ENCODE peak calls at places on chromosomes 1 and 21, in six cellular contexts. T is DMS153, G is iPS-NIHi11, Z is LoVo, F is IMR-90, M is substantia nigra. U is an unnamed sample.

GRCh38 chr1:171790318-171790717 is 8.9 kb downstream of the METTL13 start:
- DNase-seq in T (no peak), G (no peak), Z (no peak), F (no peak), M (no peak), U (no peak)

GRCh38 chr1:67855444-67855843 is 22.2 kb upstream of the GNG12 start:
- DNase-seq in T (no peak), G (no peak), Z (no peak), F (peak), M (no peak), U (no peak)

GRCh38 chr1:3942416-3943122 is 42.5 kb upstream of the C1orf174 start:
- DNase-seq in T (peak), G (no peak), Z (no peak), F (no peak), M (no peak), U (no peak)

GRCh38 chr21:40173833-40174232 is 306.6 kb downstream of the PCP4 start:
- DNase-seq in T (no peak), G (peak), Z (no peak), F (no peak), M (no peak), U (no peak)

GRCh38 chr1:218711884-218712674 is 366.9 kb downstream of the TGFB2 start:
- DNase-seq in T (no peak), G (no peak), Z (peak), F (peak), M (no peak), U (no peak)

GRCh38 chr1:6511461-6512244 is 20.2 kb upstream of the PLEKHG5 start:
- DNase-seq in T (no peak), G (no peak), Z (no peak), F (no peak), M (no peak), U (no peak)

GRCh38 chr1:110133436-110133835 is 16.9 kb upstream of the SLC6A17 start:
- DNase-seq in T (no peak), G (no peak), Z (no peak), F (no peak), M (no peak), U (no peak)

GRCh38 chr1:202214089-202214843 is 20.7 kb downstream of the LGR6 start:
- DNase-seq in T (no peak), G (peak), Z (no peak), F (no peak), M (no peak), U (no peak)

GRCh38 chr1:2104621-2105427 is 54.6 kb downstream of the PRKCZ start:
- DNase-seq in T (peak), G (peak), Z (no peak), F (peak), M (no peak), U (peak)

GRCh38 chr1:8739377-8739776 is 78.1 kb downstream of the RERE start:
- DNase-seq in T (no peak), G (peak), Z (no peak), F (no peak), M (no peak), U (no peak)

GRCh38 chr1:223833948-223834347 is 11.8 kb downstream of the TP53BP2 start:
- DNase-seq in T (no peak), G (no peak), Z (no peak), F (no peak), M (no peak), U (no peak)

GRCh38 chr1:59750612-59751395 is 63.9 kb upstream of the HOOK1 start:
- DNase-seq in T (no peak), G (no peak), Z (no peak), F (peak), M (no peak), U (no peak)

GRCh38 chr1:59477286-59477685 is 180.4 kb downstream of the FGGY start:
- DNase-seq in T (no peak), G (no peak), Z (peak), F (peak), M (no peak), U (no peak)

GRCh38 chr1:245121523-245121922 is 33.3 kb upstream of the KIF26B start:
- DNase-seq in T (no peak), G (peak), Z (no peak), F (no peak), M (no peak), U (no peak)

GRCh38 chr1:205809942-205810345 is 3.1 kb downstream of the SLC41A1 start:
- DNase-seq in T (no peak), G (no peak), Z (no peak), F (no peak), M (no peak), U (no peak)

GRCh38 chr1:244414543-244414942 is 37.2 kb downstream of the ADSS2 start:
- DNase-seq in T (no peak), G (peak), Z (no peak), F (peak), M (no peak), U (no peak)

GRCh38 chr21:20388400-20388799 is 609.8 kb upstream of the NCAM2 start:
- DNase-seq in T (no peak), G (no peak), Z (no peak), F (no peak), M (no peak), U (no peak)

GRCh38 chr1:54009406-54009805 is 8.6 kb downstream of the LDLRAD1 start:
- DNase-seq in T (no peak), G (no peak), Z (no peak), F (no peak), M (no peak), U (no peak)

GRCh38 chr1:49331066-49331852 is 554.6 kb upstream of the BEND5 start:
- DNase-seq in T (no peak), G (no peak), Z (no peak), F (no peak), M (no peak), U (no peak)

GRCh38 chr1:14263671-14264070 is 334.8 kb upstream of the KAZN start:
- DNase-seq in T (no peak), G (no peak), Z (no peak), F (no peak), M (no peak), U (no peak)

GRCh38 chr1:236536540-236536939 is 12.8 kb downstream of the LGALS8 start:
- DNase-seq in T (no peak), G (peak), Z (no peak), F (no peak), M (no peak), U (peak)

GRCh38 chr1:112298558-112298957 is 97.5 kb upstream of the CTTNBP2NL start:
- DNase-seq in T (no peak), G (peak), Z (peak), F (peak), M (no peak), U (peak)

GRCh38 chr1:206935491-206936067 is 10.7 kb downstream of the PIGR start:
- DNase-seq in T (peak), G (peak), Z (no peak), F (peak), M (peak), U (peak)

GRCh38 chr1:25341746-25342145 is 3.6 kb downstream of the TMEM50A start:
- DNase-seq in T (no peak), G (no peak), Z (no peak), F (no peak), M (no peak), U (no peak)

GRCh38 chr1:100400332-100400933 is 48.1 kb downstream of the CDC14A start:
- DNase-seq in T (peak), G (no peak), Z (no peak), F (no peak), M (no peak), U (peak)

GRCh38 chr1:220441211-220441610 is 86.7 kb upstream of the MARK1 start:
- DNase-seq in T (no peak), G (no peak), Z (no peak), F (no peak), M (no peak), U (no peak)

GRCh38 chr1:43530483-43531452 is at the start of gene PTPRF:
- DNase-seq in T (peak), G (peak), Z (peak), F (peak), M (peak), U (no peak)

GRCh38 chr1:69993787-69994186 is 211.6 kb downstream of the LRRC40 start:
- DNase-seq in T (no peak), G (no peak), Z (no peak), F (no peak), M (no peak), U (no peak)

GRCh38 chr1:10549919-10550656 is 75.3 kb downstream of the PEX14 start:
- DNase-seq in T (peak), G (no peak), Z (no peak), F (no peak), M (no peak), U (no peak)

GRCh38 chr1:25017436-25018109 is 87.5 kb upstream of the RUNX3 start:
- DNase-seq in T (no peak), G (peak), Z (no peak), F (peak), M (no peak), U (no peak)

GRCh38 chr1:77888071-77888428 is 374 bp upstream of the NEXN start:
- DNase-seq in T (no peak), G (no peak), Z (no peak), F (peak), M (peak), U (no peak)

GRCh38 chr1:6033986-6034749 is 11.5 kb upstream of the KCNAB2 start:
- DNase-seq in T (peak), G (peak), Z (no peak), F (peak), M (peak), U (no peak)

GRCh38 chr1:92029241-92029922 is 403 bp upstream of the EPHX4 start:
- DNase-seq in T (no peak), G (peak), Z (peak), F (peak), M (no peak), U (no peak)